ENCODE peak calls at places on chromosomes 6 and 20, in five cellular contexts. One of them, this sample, is unnamed. For H3K4me1, the result is how much of the 10 kb centered on the place peaks cover.

GRCh38 chr6:105786449-105786848 is 299.7 kb upstream of the PRDM1 start:
- DNase-seq in ovary: no peak
- DNase-seq in A549: no peak
- DNase-seq in tibial nerve: no peak
- DNase-seq in HepG2: no peak
- DNase-seq in this sample: no peak

GRCh38 chr20:38198238-38198861 is 33.3 kb upstream of the TGM2 start:
- DNase-seq in A549: no peak
- DNase-seq in HepG2: no peak
- DNase-seq in tibial nerve: no peak
- DNase-seq in ovary: no peak
- DNase-seq in this sample: no peak

GRCh38 chr20:56974499-56975250 is 291.8 kb downstream of the BMP7 start:
- DNase-seq in tibial nerve: no peak
- DNase-seq in HepG2: peak
- DNase-seq in A549: peak
- DNase-seq in ovary: no peak
- DNase-seq in this sample: no peak

GRCh38 chr6:67121115-67121514 is 1414.1 kb upstream of the EYS start:
- DNase-seq in tibial nerve: no peak
- DNase-seq in A549: no peak
- DNase-seq in ovary: no peak
- DNase-seq in HepG2: no peak
- DNase-seq in this sample: no peak

GRCh38 chr20:64214952-64215351 is 40.6 kb upstream of the PCMTD2 start:
- DNase-seq in HepG2: no peak
- DNase-seq in A549: no peak
- DNase-seq in tibial nerve: no peak
- DNase-seq in ovary: no peak
- DNase-seq in this sample: no peak

GRCh38 chr6:159695984-159696383 is 2.9 kb upstream of the SOD2 start:
- DNase-seq in HepG2: no peak
- DNase-seq in ovary: no peak
- DNase-seq in tibial nerve: no peak
- DNase-seq in A549: no peak
- DNase-seq in this sample: no peak

GRCh38 chr6:25263602-25264001 is 15.6 kb upstream of the CARMIL1 start:
- DNase-seq in tibial nerve: no peak
- DNase-seq in HepG2: no peak
- DNase-seq in ovary: no peak
- DNase-seq in A549: no peak
- DNase-seq in this sample: no peak

GRCh38 chr6:144248003-144248402 is 37.1 kb upstream of the UTRN start:
- DNase-seq in ovary: no peak
- DNase-seq in tibial nerve: no peak
- DNase-seq in HepG2: no peak
- DNase-seq in A549: no peak
- DNase-seq in this sample: no peak

GRCh38 chr6:43142101-43142500 is 29.0 kb upstream of the SRF start:
- DNase-seq in HepG2: no peak
- DNase-seq in A549: no peak
- DNase-seq in tibial nerve: no peak
- DNase-seq in ovary: no peak
- DNase-seq in this sample: no peak

GRCh38 chr6:108565893-108566292 is 5.2 kb downstream of the FOXO3 start:
- DNase-seq in ovary: peak
- DNase-seq in HepG2: peak
- DNase-seq in A549: no peak
- DNase-seq in tibial nerve: no peak
- DNase-seq in this sample: no peak

GRCh38 chr6:43758617-43759050 is 11.4 kb upstream of the VEGFA start:
- DNase-seq in A549: peak
- DNase-seq in HepG2: no peak
- DNase-seq in tibial nerve: no peak
- DNase-seq in ovary: no peak
- DNase-seq in this sample: no peak

GRCh38 chr6:2734517-2735076 is 16.1 kb downstream of the MYLK4 start:
- DNase-seq in ovary: no peak
- DNase-seq in tibial nerve: no peak
- DNase-seq in HepG2: no peak
- DNase-seq in A549: no peak
- DNase-seq in this sample: no peak

GRCh38 chr20:61724376-61724775 is 341.3 kb downstream of the TAF4 start:
- DNase-seq in A549: peak
- DNase-seq in HepG2: peak
- DNase-seq in ovary: no peak
- DNase-seq in tibial nerve: no peak
- DNase-seq in this sample: no peak

GRCh38 chr20:40638414-40638813 is 50.6 kb downstream of the MAFB start:
- DNase-seq in ovary: no peak
- DNase-seq in A549: no peak
- DNase-seq in HepG2: no peak
- DNase-seq in tibial nerve: no peak
- DNase-seq in this sample: no peak

GRCh38 chr20:10610266-10610665 is 63.5 kb downstream of the JAG1 start:
- DNase-seq in ovary: no peak
- DNase-seq in tibial nerve: no peak
- DNase-seq in HepG2: no peak
- DNase-seq in A549: no peak
- DNase-seq in this sample: no peak

GRCh38 chr6:23212398-23212797 is 643.0 kb downstream of the HDGFL1 start:
- DNase-seq in tibial nerve: no peak
- DNase-seq in HepG2: no peak
- DNase-seq in ovary: no peak
- DNase-seq in A549: no peak
- DNase-seq in this sample: no peak

GRCh38 chr6:29552512-29553051 is 7.0 kb downstream of the UBD start:
- DNase-seq in A549: no peak
- DNase-seq in ovary: no peak
- DNase-seq in HepG2: no peak
- DNase-seq in tibial nerve: no peak
- DNase-seq in this sample: no peak

GRCh38 chr6:35797837-35798526 is 859 bp upstream of the CLPS start:
- DNase-seq in tibial nerve: no peak
- DNase-seq in HepG2: no peak
- DNase-seq in ovary: no peak
- DNase-seq in A549: no peak
- DNase-seq in this sample: no peak

GRCh38 chr20:63534831-63535651 is 2.1 kb downstream of the PTK6 start:
- DNase-seq in ovary: no peak
- DNase-seq in A549: no peak
- DNase-seq in tibial nerve: no peak
- DNase-seq in HepG2: no peak
- DNase-seq in this sample: no peak

GRCh38 chr6:110482774-110483400 is 6.5 kb upstream of the SLC22A16 start:
- DNase-seq in A549: no peak
- DNase-seq in ovary: no peak
- DNase-seq in tibial nerve: no peak
- DNase-seq in HepG2: no peak
- DNase-seq in this sample: no peak

GRCh38 chr20:38566199-38566598 is 14.8 kb upstream of the ADIG start:
- DNase-seq in ovary: no peak
- DNase-seq in HepG2: no peak
- DNase-seq in tibial nerve: no peak
- DNase-seq in A549: no peak
- DNase-seq in this sample: no peak

GRCh38 chr6:165245287-165245686 is 64.1 kb downstream of the C6orf118 start:
- DNase-seq in tibial nerve: no peak
- DNase-seq in ovary: no peak
- DNase-seq in HepG2: no peak
- DNase-seq in A549: no peak
- DNase-seq in this sample: no peak

GRCh38 chr6:110430236-110430635 is 14.9 kb upstream of the DDO start:
- DNase-seq in tibial nerve: no peak
- DNase-seq in A549: no peak
- DNase-seq in ovary: no peak
- DNase-seq in HepG2: no peak
- DNase-seq in this sample: no peak

GRCh38 chr6:122789862-122790739 is 1.0 kb downstream of the SMPDL3A start:
- DNase-seq in HepG2: no peak
- DNase-seq in A549: peak
- DNase-seq in ovary: no peak
- DNase-seq in tibial nerve: no peak
- DNase-seq in this sample: no peak

GRCh38 chr20:10077081-10077471 is 42.3 kb downstream of the ANKEF1 start:
- DNase-seq in A549: no peak
- DNase-seq in HepG2: no peak
- DNase-seq in tibial nerve: no peak
- DNase-seq in ovary: no peak
- DNase-seq in this sample: no peak

GRCh38 chr20:10501377-10501776 is 66.3 kb downstream of the SLX4IP start:
- DNase-seq in HepG2: no peak
- DNase-seq in ovary: no peak
- DNase-seq in tibial nerve: no peak
- DNase-seq in A549: no peak
- DNase-seq in this sample: no peak

GRCh38 chr6:116450769-116451740 is 10.1 kb upstream of the CALHM6 start:
- DNase-seq in ovary: no peak
- DNase-seq in HepG2: no peak
- DNase-seq in A549: no peak
- DNase-seq in tibial nerve: no peak
- DNase-seq in this sample: no peak

GRCh38 chr6:146582857-146583256 is 15.9 kb upstream of the ADGB start:
- DNase-seq in tibial nerve: peak
- DNase-seq in A549: no peak
- DNase-seq in ovary: no peak
- DNase-seq in HepG2: no peak
- DNase-seq in this sample: peak

GRCh38 chr20:58219342-58219700 is 9.1 kb downstream of the ANKRD60 start:
- DNase-seq in A549: no peak
- DNase-seq in ovary: no peak
- DNase-seq in tibial nerve: no peak
- DNase-seq in HepG2: no peak
- DNase-seq in this sample: no peak

DNA sequence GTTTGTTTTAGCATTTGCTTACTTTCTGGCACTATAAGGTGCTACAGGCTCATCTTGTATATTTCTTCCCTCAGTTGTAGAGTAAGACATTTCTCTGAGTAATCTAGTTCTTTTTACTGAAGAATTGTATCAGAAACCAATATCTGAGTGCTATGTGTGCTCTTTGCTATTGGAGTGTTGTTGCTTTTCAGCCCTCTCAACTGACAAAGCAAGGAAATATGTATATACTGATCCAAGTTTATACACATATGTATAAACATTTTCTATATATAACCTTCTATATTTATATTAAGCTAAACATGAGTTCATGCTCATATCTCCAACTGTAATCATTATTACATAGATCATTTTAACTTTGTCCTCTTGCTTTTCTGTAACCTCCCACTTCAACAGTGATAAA is 405.7 kb downstream of the RFPL4B start:
- DNase-seq in HepG2: no peak
- DNase-seq in tibial nerve: no peak
- DNase-seq in ovary: no peak
- DNase-seq in A549: no peak
- DNase-seq in this sample: no peak
- H3K4me1 ChIP-seq in HepG2: under half
- H3K4me1 ChIP-seq in tibial nerve: under half
- H3K4me1 ChIP-seq in ovary: under half
- H3K4me1 ChIP-seq in A549: under half
- H3K4me1 ChIP-seq in this sample: under half

DNA sequence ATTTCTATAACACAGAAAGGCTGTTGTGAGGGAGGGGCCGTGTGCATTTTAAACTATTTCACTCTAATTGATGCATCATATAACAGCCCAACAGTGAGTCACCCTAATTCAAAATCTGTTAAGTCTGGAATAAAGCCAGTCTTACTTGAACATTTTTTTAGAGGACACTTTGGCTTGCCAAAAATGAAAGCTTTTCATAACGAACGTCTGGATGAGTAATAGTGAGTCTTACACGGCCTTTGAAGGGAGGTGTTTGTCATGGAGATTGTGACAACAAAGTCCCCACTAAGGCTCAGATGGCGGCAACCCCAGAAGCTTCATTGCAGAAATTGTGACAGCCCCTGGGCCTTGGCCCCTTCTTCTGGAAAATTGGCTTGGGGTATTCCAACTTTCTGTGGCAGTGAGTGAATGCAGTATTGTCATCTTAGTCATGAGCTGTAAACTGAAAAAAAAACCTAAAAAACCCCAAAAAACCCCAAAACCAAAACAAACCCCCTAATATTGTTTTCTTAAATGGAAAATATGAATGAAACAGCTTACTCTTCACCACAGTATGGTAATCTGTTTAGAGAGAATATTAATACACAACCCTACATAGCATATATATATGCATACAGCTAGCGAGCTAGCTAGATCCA is 92.6 kb upstream of the CLDN20 start:
- DNase-seq in A549: peak
- DNase-seq in tibial nerve: no peak
- DNase-seq in HepG2: peak
- DNase-seq in ovary: no peak
- DNase-seq in this sample: no peak
- TF ChIP-seq EP300 in A549: no peak
- TF ChIP-seq EP300 in tibial nerve: peak
- TF ChIP-seq EP300 in HepG2: no peak
- TF ChIP-seq EP300 in ovary: no peak
- TF ChIP-seq EP300 in this sample: no peak

GRCh38 chr20:43462369-43463132 is 4.9 kb downstream of the SRSF6 start:
- DNase-seq in HepG2: no peak
- DNase-seq in tibial nerve: no peak
- DNase-seq in A549: no peak
- DNase-seq in ovary: no peak
- DNase-seq in this sample: no peak
- TF ChIP-seq POLR2A in HepG2: no peak
- TF ChIP-seq POLR2A in tibial nerve: no peak
- TF ChIP-seq POLR2A in A549: no peak
- TF ChIP-seq POLR2A in ovary: no peak
- TF ChIP-seq POLR2A in this sample: no peak

DNA sequence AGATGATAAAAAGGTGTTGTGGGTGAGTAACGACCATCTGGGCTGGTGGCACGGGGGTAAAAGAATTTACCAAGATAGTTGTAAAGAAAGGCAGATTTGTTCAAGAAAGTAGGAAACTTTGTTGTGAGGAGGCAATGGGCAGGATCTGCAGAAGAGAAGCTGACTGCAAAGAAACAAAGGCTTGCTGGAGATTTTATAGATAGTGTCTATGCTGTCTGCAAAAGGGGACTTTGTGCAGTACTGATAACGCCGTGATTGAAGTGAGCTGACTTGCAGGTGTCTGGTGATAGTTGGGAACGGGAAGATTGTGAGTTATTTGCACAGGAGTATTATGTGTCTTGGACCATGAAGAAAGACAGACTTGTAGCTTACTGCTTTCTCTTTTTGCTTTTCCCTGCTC is 36.8 kb upstream of the GSTA3 start:
- DNase-seq in A549: no peak
- DNase-seq in HepG2: no peak
- DNase-seq in ovary: no peak
- DNase-seq in tibial nerve: no peak
- DNase-seq in this sample: no peak
- H3K4me1 ChIP-seq in A549: under half
- H3K4me1 ChIP-seq in HepG2: under half
- H3K4me1 ChIP-seq in ovary: under half
- H3K4me1 ChIP-seq in tibial nerve: under half
- H3K4me1 ChIP-seq in this sample: under half

DNA sequence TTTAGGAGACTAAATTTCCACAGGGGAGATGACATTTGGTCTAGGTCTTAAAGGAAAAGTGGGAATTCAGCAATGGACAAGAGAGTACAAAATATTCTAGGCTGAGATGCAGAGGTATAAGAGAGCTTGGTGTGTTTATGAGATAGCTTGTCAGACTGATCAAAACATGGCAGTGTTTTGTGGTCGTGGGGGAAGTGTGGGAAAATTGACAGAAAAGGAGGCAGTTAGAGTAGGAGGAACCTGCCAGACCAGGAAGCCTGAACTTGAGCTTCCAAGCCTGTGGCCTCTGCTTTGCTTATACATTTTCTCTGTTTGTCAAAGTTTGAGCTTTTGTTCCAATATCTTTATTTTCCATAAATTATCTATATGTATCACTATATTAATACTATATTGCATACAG is 69.5 kb upstream of the MAP3K7 start:
- DNase-seq in tibial nerve: no peak
- DNase-seq in A549: no peak
- DNase-seq in ovary: no peak
- DNase-seq in HepG2: no peak
- DNase-seq in this sample: no peak
- TF ChIP-seq EP300 in tibial nerve: no peak
- TF ChIP-seq EP300 in A549: no peak
- TF ChIP-seq EP300 in ovary: no peak
- TF ChIP-seq EP300 in HepG2: no peak
- TF ChIP-seq EP300 in this sample: no peak